ENCODE peak calls at places on chromosomes 6 and 20, in ten cellular contexts. K, E, S, O, Y, P, T, F, W and R are unnamed samples.

GRCh38 chr6:18528084-18528743 is 141.1 kb downstream of the RNF144B start:
- DNase-seq in Y (no peak), O (peak), P (no peak), T (peak), E (no peak), W (peak), S (no peak), F (no peak), K (no peak), R (no peak)

GRCh38 chr6:3768502-3768901 is 17.0 kb upstream of the PXDC1 start:
- DNase-seq in E (no peak), W (no peak), T (no peak), S (no peak), F (no peak), K (no peak), P (no peak), Y (no peak), O (no peak), R (no peak)

GRCh38 chr6:105193647-105194046 is 13.8 kb upstream of the POPDC3 start:
- DNase-seq in F (no peak), K (no peak), P (no peak), T (no peak), E (no peak), S (no peak), O (no peak), Y (no peak), W (no peak), R (no peak)

GRCh38 chr6:11585426-11586016 is 48.0 kb downstream of the TMEM170B start:
- DNase-seq in E (no peak), W (peak), S (no peak), K (no peak), O (peak), Y (no peak), F (no peak), T (peak), P (no peak), R (no peak)

GRCh38 chr20:31968299-31969126 is 562 bp downstream of the XKR7 start:
- DNase-seq in T (peak), E (peak), Y (peak), F (peak), S (peak), K (no peak), P (peak), O (peak), W (peak), R (peak)

GRCh38 chr6:14017626-14018475 is 93.1 kb downstream of the RNF182 start:
- DNase-seq in P (no peak), K (no peak), O (no peak), S (no peak), E (no peak), F (peak), W (no peak), Y (no peak), T (peak), R (no peak)

GRCh38 chr6:15948930-15949900 is 179.7 kb upstream of the MYLIP start:
- DNase-seq in O (peak), S (no peak), F (no peak), Y (peak), P (peak), E (no peak), K (peak), T (peak), W (no peak), R (no peak)

GRCh38 chr6:163354779-163355431 is 59.6 kb upstream of the QKI start:
- DNase-seq in T (no peak), E (no peak), P (no peak), F (no peak), W (no peak), K (no peak), Y (no peak), O (no peak), S (peak), R (no peak)

GRCh38 chr20:46058656-46059281 is 29.8 kb downstream of the SLC12A5 start:
- DNase-seq in S (no peak), T (peak), K (no peak), P (no peak), W (no peak), E (no peak), Y (no peak), O (no peak), F (no peak), R (no peak)

GRCh38 chr20:21518292-21518991 is 4.6 kb upstream of the NKX2-2 start:
- DNase-seq in S (no peak), Y (no peak), O (no peak), W (no peak), E (no peak), F (no peak), K (no peak), P (no peak), T (peak), R (no peak)

GRCh38 chr20:2687514-2687913 is 5.1 kb upstream of the EBF4 start:
- DNase-seq in W (no peak), S (no peak), E (no peak), O (no peak), K (no peak), P (no peak), T (no peak), Y (no peak), F (no peak), R (no peak)

GRCh38 chr6:30767158-30767943 is 23.0 kb upstream of the IER3 start:
- DNase-seq in E (no peak), O (no peak), F (no peak), P (no peak), K (no peak), W (no peak), Y (no peak), T (no peak), S (no peak), R (no peak)

GRCh38 chr6:35052694-35053565 is 88.2 kb downstream of the TCP11 start:
- DNase-seq in Y (no peak), O (no peak), K (no peak), E (peak), W (no peak), F (no peak), S (no peak), P (peak), T (no peak), R (no peak)

GRCh38 chr20:58194176-58194796 is 34.2 kb downstream of the ANKRD60 start:
- DNase-seq in E (no peak), T (no peak), S (no peak), F (peak), P (no peak), W (no peak), Y (no peak), K (no peak), O (no peak), R (no peak)

GRCh38 chr20:13995086-13995665 is at the start of gene MACROD2:
- DNase-seq in P (peak), K (peak), O (peak), E (peak), F (peak), S (peak), Y (peak), T (peak), W (no peak), R (peak)

GRCh38 chr20:34302312-34302722 is 838 bp downstream of the AHCY start:
- DNase-seq in T (peak), K (no peak), W (peak), E (no peak), O (peak), F (no peak), S (no peak), Y (no peak), P (no peak), R (no peak)

GRCh38 chr6:1911476-1911875 is 301.8 kb downstream of the FOXC1 start:
- DNase-seq in O (no peak), S (no peak), K (no peak), Y (no peak), T (no peak), F (no peak), W (no peak), E (no peak), P (no peak), R (no peak)

GRCh38 chr6:90237350-90237990 is 59.2 kb downstream of the BACH2 start:
- DNase-seq in F (no peak), K (no peak), P (no peak), S (no peak), T (no peak), Y (no peak), E (no peak), O (no peak), W (no peak), R (no peak)

GRCh38 chr20:17666491-17666890 is 15.6 kb downstream of the RRBP1 start:
- DNase-seq in W (no peak), E (no peak), F (no peak), Y (no peak), P (no peak), S (no peak), T (no peak), K (no peak), O (no peak), R (no peak)

GRCh38 chr6:90072961-90073464 is 178.7 kb downstream of the GJA10 start:
- DNase-seq in T (no peak), Y (no peak), W (no peak), O (no peak), E (no peak), S (no peak), F (no peak), K (peak), P (no peak), R (no peak)

GRCh38 chr20:38939686-38940085 is 13.5 kb downstream of the FAM83D start:
- DNase-seq in W (no peak), T (no peak), P (no peak), E (no peak), K (no peak), S (no peak), F (no peak), Y (no peak), O (no peak), R (no peak)

GRCh38 chr20:38937000-38937399 is 10.8 kb downstream of the FAM83D start:
- DNase-seq in T (no peak), O (no peak), F (no peak), E (no peak), K (no peak), W (no peak), Y (no peak), S (no peak), P (no peak), R (no peak)

GRCh38 chr20:38940644-38941043 is 14.4 kb downstream of the FAM83D start:
- DNase-seq in W (no peak), Y (no peak), K (no peak), S (no peak), T (no peak), P (no peak), E (no peak), F (no peak), O (no peak), R (no peak)

GRCh38 chr20:38937978-38938473 is 11.8 kb downstream of the FAM83D start:
- DNase-seq in F (no peak), K (peak), W (no peak), O (no peak), E (no peak), T (no peak), S (no peak), Y (no peak), P (no peak), R (no peak)

GRCh38 chr20:38941726-38942389 is 15.6 kb downstream of the FAM83D start:
- DNase-seq in F (no peak), K (no peak), E (no peak), S (no peak), O (no peak), T (no peak), Y (no peak), W (no peak), P (no peak), R (no peak)
- TF ChIP-seq CTCF in F (no peak), K (peak), E (no peak), S (no peak), O (no peak), T (no peak), Y (no peak), W (no peak), P (no peak), R (no peak)

GRCh38 chr6:43231735-43232450 is 2.6 kb upstream of the DNPH1 start:
- DNase-seq in S (no peak), F (no peak), E (no peak), K (no peak), O (no peak), P (no peak), W (no peak), Y (no peak), T (no peak), R (no peak)

GRCh38 chr6:43229803-43230239 is 540 bp upstream of the DNPH1 start:
- DNase-seq in S (no peak), F (no peak), T (no peak), W (no peak), P (no peak), O (no peak), Y (no peak), E (no peak), K (no peak), R (no peak)

GRCh38 chr6:43226192-43226851 is 3.0 kb downstream of the DNPH1 start:
- DNase-seq in O (no peak), P (no peak), K (no peak), S (no peak), W (no peak), E (no peak), F (no peak), Y (no peak), T (no peak), R (no peak)

GRCh38 chr6:43231053-43231452 is 1.8 kb upstream of the DNPH1 start:
- DNase-seq in E (no peak), P (no peak), O (no peak), Y (no peak), K (no peak), S (no peak), W (no peak), F (no peak), T (no peak), R (no peak)

DNA sequence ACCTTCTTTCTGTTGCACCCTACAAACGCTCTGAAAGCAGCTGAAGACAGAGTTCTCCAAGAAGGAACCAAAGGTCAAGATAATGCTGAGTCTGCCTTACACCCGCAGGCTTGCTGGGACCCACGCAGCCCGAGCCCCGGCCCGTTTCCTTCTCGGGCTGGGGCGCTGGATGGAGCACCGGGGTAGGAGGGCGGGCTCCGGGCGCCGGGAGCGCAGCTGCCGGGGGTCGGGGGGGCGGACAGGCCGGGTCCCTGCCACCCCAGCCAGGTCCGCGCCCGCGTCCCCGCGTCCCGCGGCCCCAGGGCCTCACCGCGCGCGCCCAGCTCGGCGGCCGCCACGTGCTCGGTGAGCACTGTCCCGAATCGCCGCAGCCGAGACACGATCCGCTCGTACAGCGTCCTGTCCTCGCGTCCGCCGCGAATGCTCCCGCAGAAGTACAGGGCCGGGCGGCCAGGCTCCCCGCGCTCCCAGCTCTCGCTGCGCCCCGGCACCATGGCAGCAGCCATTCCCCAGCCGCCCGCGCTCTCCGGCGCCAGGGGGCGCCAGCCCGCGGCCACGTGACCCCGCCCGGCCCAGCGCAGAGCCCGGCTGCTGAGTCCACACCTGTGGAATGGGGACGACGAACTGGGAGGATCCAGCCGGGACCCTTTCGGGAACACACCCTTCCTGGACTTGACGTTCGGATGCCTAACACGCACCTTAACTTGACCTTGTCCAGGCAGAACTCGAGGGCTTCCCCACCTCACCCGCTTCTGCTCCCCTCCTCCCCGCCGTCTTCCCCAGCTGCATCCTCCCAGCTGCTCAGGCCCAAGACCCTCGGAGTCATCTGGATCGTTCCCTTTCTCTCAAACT is at the start of gene DNPH1:
- DNase-seq in S (peak), F (peak), O (peak), Y (peak), P (peak), T (peak), E (peak), W (peak), K (peak), R (peak)
- H3K27ac ChIP-seq in S (peak), F (peak), O (peak), Y (peak), P (peak), T (no peak), E (peak), W (peak), K (peak), R (peak)

GRCh38 chr20:35395728-35396127 is 16.0 kb downstream of the UQCC1 start:
- DNase-seq in W (no peak), P (no peak), T (no peak), E (no peak), O (no peak), K (no peak), Y (no peak), S (no peak), F (no peak), R (no peak)
- TF ChIP-seq CTCF in W (no peak), P (no peak), T (no peak), E (no peak), O (no peak), K (no peak), Y (no peak), S (no peak), F (no peak), R (no peak)

DNA sequence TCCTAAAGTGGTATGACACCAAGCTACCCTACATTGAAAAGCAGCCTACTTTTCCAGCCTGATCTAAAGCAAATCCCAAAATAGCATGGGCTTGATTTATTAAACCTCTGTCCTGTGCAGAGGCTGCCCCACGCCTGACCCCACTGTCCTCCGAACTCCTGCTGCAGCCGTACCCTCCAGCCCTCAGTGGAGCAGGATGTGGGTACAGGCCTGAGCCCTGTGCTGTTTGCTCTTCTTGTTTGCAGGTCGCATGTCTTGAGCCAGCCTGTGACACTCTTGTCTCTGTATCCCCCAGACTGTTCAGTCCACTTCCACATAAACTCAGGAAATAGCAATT is 61.2 kb downstream of the RPP40 start:
- DNase-seq in T (no peak), F (no peak), W (no peak), Y (no peak), E (no peak), S (no peak), O (no peak), P (no peak), K (no peak), R (no peak)
- H3K27ac ChIP-seq in T (peak), F (no peak), W (peak), Y (no peak), E (no peak), S (peak), O (peak), P (no peak), K (no peak), R (no peak)

GRCh38 chr20:44494266-44494665 is 18.6 kb downstream of the TTPAL start:
- DNase-seq in Y (no peak), S (no peak), O (no peak), E (no peak), F (no peak), K (no peak), W (no peak), T (no peak), P (no peak), R (no peak)
- TF ChIP-seq CTCF in Y (no peak), S (no peak), O (no peak), E (no peak), F (no peak), K (no peak), W (no peak), T (no peak), P (no peak), R (no peak)